ENCODE peak calls at places on chromosomes 13 and 19, in four cellular contexts. B is H1, V is K562, A is GM12878. O is an unnamed sample.

GRCh38 chr13:41568143-41568989 is 111.0 kb downstream of the RGCC start:
- DNase-seq in A (no peak), B (no peak), V (no peak), O (no peak)

GRCh38 chr13:50015750-50016149 is 506 bp downstream of the KCNRG start:
- DNase-seq in B (no peak), V (no peak), A (no peak), O (no peak)

GRCh38 chr13:44703371-44703770 is 127.2 kb upstream of the TSC22D1 start:
- DNase-seq in V (no peak), B (no peak), A (no peak), O (no peak)

GRCh38 chr13:112603641-112604220 is 15.8 kb upstream of the TUBGCP3 start:
- DNase-seq in A (no peak), B (no peak), V (no peak), O (no peak)

GRCh38 chr13:109545964-109546363 is 240.4 kb downstream of the IRS2 start:
- DNase-seq in A (no peak), B (no peak), V (no peak), O (no peak)

GRCh38 chr13:41610426-41610825 is 153.1 kb downstream of the RGCC start:
- DNase-seq in A (no peak), V (no peak), B (no peak), O (no peak)

GRCh38 chr13:102825400-102825799 is 20.4 kb upstream of the ERCC5 start:
- DNase-seq in V (no peak), B (no peak), A (no peak), O (no peak)

GRCh38 chr13:94122300-94122699 is 357.2 kb downstream of the DCT start:
- DNase-seq in B (no peak), V (no peak), A (no peak), O (no peak)

GRCh38 chr19:19637523-19638251 is 5.8 kb downstream of the GMIP start:
- DNase-seq in V (peak; percentile 47), B (peak; percentile 97), A (no peak), O (no peak)

GRCh38 chr13:51781246-51782022 is 22.5 kb downstream of the DHRS12 start:
- DNase-seq in A (no peak), B (no peak), V (no peak), O (peak; percentile 18)

GRCh38 chr19:18156841-18157464 is 4.0 kb downstream of the PIK3R2 start:
- DNase-seq in V (peak; percentile 89), B (no peak), A (no peak), O (peak; percentile 48)

GRCh38 chr13:66415444-66415843 is 814.7 kb downstream of the PCDH9 start:
- DNase-seq in V (no peak), A (no peak), B (no peak), O (no peak)

GRCh38 chr19:45632468-45633196 is 6.6 kb downstream of the EML2 start:
- DNase-seq in A (no peak), B (peak; percentile 99), V (peak; percentile 98), O (peak; percentile 80)

GRCh38 chr13:81498969-81499368 is 1158.0 kb upstream of the SPRY2 start:
- DNase-seq in B (no peak), V (no peak), A (no peak), O (no peak)

GRCh38 chr13:93775507-93776108 is 549.0 kb downstream of the GPC6 start:
- DNase-seq in A (no peak), V (no peak), B (no peak), O (no peak)

GRCh38 chr19:28855216-28855615 is 357.7 kb downstream of the UQCRFS1 start:
- DNase-seq in A (no peak), V (no peak), B (no peak), O (no peak)

GRCh38 chr13:48201044-48201443 is 32.0 kb upstream of the ITM2B start:
- DNase-seq in V (no peak), A (no peak), B (no peak), O (no peak)

GRCh38 chr13:44837250-44837649 is 152.0 kb downstream of the NUFIP1 start:
- DNase-seq in V (no peak), B (no peak), A (no peak), O (no peak)

GRCh38 chr19:33395561-33396550 is 22.3 kb downstream of the CEBPG start:
- DNase-seq in V (no peak), B (no peak), A (no peak), O (no peak)

GRCh38 chr19:10884273-10884672 is 12.9 kb downstream of the CARM1 start:
- DNase-seq in A (no peak), B (no peak), V (peak; percentile 20), O (peak; percentile 13)

GRCh38 chr19:39514840-39515550 is at the start of gene SELENOV:
- DNase-seq in V (peak; percentile 64), A (no peak), B (peak; percentile 91), O (no peak)

GRCh38 chr13:31431722-31432137 is 232.0 kb downstream of the B3GLCT start:
- DNase-seq in A (no peak), B (peak; percentile 85), V (peak; percentile 60), O (peak; percentile 22)

GRCh38 chr13:75365724-75366173 is 116.2 kb downstream of the TBC1D4 start:
- DNase-seq in B (no peak), A (peak; percentile 78), V (no peak), O (peak; percentile 80)

GRCh38 chr13:94858856-94859811 is 146.8 kb upstream of the SOX21 start:
- DNase-seq in A (no peak), B (no peak), V (no peak), O (no peak)

GRCh38 chr13:74325106-74325505 is 190.9 kb upstream of the KLF12 start:
- DNase-seq in A (no peak), B (no peak), V (no peak), O (no peak)

GRCh38 chr19:45526143-45526542 is 18.9 kb downstream of the VASP start:
- DNase-seq in A (no peak), B (peak; percentile 85), V (peak; percentile 82), O (no peak)

GRCh38 chr13:29496241-29496712 is 99.2 kb downstream of the SLC7A1 start:
- DNase-seq in A (no peak), B (no peak), V (no peak), O (no peak)

GRCh38 chr19:55643003-55643732 is at the start of gene ZNF581:
- DNase-seq in A (peak; percentile 59), B (peak; percentile 90), V (no peak), O (no peak)

DNA sequence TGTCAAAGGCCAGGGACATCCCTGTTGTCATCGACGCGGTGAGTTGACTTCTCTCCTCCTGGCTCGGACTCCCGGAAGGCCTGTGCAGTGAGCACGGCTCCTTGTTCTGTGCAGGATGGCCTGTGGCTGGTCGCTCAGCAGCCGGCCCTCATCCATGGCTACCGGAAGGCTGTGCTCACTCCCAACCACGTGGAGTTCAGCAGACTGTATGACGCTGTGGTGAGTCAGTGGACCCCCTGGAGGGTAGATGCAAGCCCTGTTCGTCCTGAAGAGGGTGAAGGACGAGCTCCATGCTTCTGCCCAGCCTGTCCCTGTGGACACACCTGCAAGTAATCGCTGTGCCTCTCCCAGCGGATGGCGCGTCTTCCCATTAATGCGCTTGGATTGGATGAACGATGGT is 19.2 kb downstream of the NAXD start:
- DNase-seq in A (no peak), B (no peak), V (no peak), O (peak; percentile 12)
- TF ChIP-seq EGR1 in A (no peak), B (no peak), V (no peak), O (no peak)

DNA sequence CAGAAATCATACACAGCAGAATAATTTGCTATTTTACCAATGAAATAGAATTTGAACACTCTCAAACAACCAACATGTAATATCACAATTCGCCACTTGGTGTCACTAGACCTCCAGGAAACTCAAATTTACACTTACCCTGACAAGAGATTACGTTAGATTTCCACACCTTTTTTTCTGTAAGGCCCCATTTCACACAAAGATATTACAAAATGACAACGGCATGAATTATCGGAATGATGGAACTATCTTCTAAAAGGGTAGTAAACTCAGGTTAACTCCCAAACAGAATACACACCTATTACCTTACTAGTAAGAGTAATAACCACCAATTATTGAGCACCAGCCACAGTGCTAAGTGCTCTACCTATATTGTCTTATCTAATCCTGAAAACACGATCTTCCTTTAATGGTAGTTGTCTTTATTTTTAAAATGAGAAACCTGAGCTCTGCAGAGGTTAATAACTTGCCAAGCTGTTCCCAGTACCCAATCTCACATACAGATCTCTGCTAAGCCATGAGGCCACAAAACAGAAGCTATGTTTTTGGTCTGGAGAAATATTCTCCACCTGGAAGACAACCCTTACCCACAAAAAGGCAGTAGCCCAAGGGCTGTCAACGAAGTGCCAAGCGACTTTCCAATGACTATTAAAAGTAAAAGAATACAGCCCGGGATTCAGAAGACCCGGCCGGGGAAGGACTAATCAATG is 152.4 kb downstream of the DCLK1 start:
- DNase-seq in A (no peak), V (peak; percentile 33), B (peak; percentile 72), O (peak; percentile 29)
- TF ChIP-seq EGR1 in A (no peak), V (no peak), B (no peak), O (no peak)

GRCh38 chr13:98974053-98974452 is 3.8 kb downstream of the DOCK9 start:
- DNase-seq in B (no peak), V (no peak), A (no peak), O (no peak)
- TF ChIP-seq EGR1 in B (no peak), V (no peak), A (no peak), O (no peak)

GRCh38 chr19:6754136-6754535 is 13.1 kb downstream of the SH2D3A start:
- DNase-seq in A (no peak), B (no peak), V (no peak), O (no peak)

GRCh38 chr19:6753178-6754031 is 13.8 kb downstream of the SH2D3A start:
- DNase-seq in B (peak; percentile 100), A (peak; percentile 57), V (peak; percentile 96), O (peak; percentile 91)

GRCh38 chr19:6754653-6755463 is 12.4 kb downstream of the SH2D3A start:
- DNase-seq in V (no peak), A (no peak), B (no peak), O (no peak)

GRCh38 chr19:6751189-6751588 is 11.7 kb downstream of the TRIP10 start:
- DNase-seq in B (no peak), V (no peak), A (no peak), O (no peak)

DNA sequence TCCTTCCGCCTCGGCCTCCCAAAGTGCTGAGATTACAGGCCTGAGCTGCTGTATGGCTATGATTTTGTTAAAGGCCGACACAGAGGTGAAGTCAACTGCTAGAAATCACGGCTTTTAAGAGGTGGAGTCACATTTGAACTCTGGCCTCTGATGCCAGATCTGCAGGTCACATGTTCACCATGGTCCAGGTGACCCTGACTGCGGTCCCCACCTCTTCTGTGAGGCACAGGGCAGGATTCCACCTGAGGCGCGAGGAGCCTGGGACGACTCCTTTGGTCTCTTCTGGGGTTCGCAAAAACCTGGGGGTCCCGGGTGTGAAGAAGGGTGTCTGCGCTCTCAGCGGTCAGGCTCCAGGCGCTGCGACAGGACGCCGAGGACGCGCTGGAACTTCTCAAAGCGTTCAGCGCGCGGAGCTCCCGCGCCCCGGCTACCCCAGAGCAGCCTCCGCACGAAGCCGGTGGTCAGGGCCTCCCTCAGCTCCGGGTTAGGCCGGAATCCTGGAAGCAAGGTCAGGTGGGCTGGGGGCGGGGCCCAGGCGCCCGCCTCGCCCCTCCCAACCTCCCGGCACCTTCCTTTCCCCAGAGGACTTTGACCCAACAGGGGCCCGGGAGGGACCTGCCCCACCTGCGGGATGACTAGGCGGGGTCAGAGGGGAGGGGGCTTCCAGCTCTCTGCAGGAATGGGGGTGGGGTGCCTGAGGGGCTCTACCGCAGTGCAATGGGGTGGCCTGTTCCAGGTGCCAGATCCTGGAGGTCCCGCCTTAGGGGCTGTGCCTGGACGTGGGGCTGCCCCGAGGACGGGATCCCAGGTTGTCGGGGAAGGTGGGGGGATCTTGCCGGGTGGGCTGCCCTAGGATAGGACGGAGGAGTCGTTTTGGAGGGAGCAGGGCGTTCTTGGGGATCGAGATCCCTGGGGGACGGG is 13.0 kb downstream of the TRIP10 start:
- DNase-seq in A (no peak), B (peak; percentile 88), V (no peak), O (no peak)
- TF ChIP-seq EGR1 in A (no peak), B (no peak), V (no peak), O (no peak)

GRCh38 chr13:98761126-98761978 is 8.9 kb upstream of the SLC15A1 start:
- DNase-seq in A (peak; percentile 11), B (no peak), V (no peak), O (no peak)
- TF ChIP-seq EGR1 in A (no peak), B (no peak), V (no peak), O (no peak)

O was measured in HCT116.